ENCODE peak calls at places on chromosomes 12 and 14, in seven cellular contexts. H, F, G, Y, V, T and S are unnamed samples.

GRCh38 chr12:85462888-85463287 is 182.9 kb downstream of the ALX1 start:
- DNase-seq in H (no peak), F (no peak), G (no peak), Y (no peak), V (no peak), T (no peak), S (no peak)

GRCh38 chr12:12725086-12725955 is 8.2 kb downstream of the CDKN1B start:
- DNase-seq in H (peak; percentile 98), F (peak; percentile 98), G (peak; percentile 96), Y (peak; percentile 90), V (peak; percentile 97), T (peak; percentile 96), S (peak; percentile 99)

GRCh38 chr12:121955258-121956040 is 37.1 kb downstream of the CFAP251 start:
- DNase-seq in H (no peak), F (peak; percentile 24), G (no peak), Y (peak; percentile 67), V (no peak), T (peak; percentile 59), S (peak; percentile 56)

GRCh38 chr12:72632286-72632685 is 360.1 kb downstream of the TRHDE start:
- DNase-seq in H (no peak), F (no peak), G (no peak), Y (peak; percentile 8), V (no peak), T (no peak), S (no peak)

GRCh38 chr12:103208006-103208405 is 250.5 kb downstream of the ASCL1 start:
- DNase-seq in H (no peak), F (no peak), G (no peak), Y (no peak), V (no peak), T (no peak), S (no peak)

GRCh38 chr12:76883826-76884225 is 5.0 kb upstream of the CSRP2 start:
- DNase-seq in H (no peak), F (no peak), G (no peak), Y (no peak), V (no peak), T (no peak), S (peak; percentile 52)

GRCh38 chr12:50101663-50102062 is 2.1 kb upstream of the GPD1 start:
- DNase-seq in H (no peak), F (peak; percentile 27), G (peak; percentile 48), Y (peak; percentile 50), V (peak; percentile 62), T (no peak), S (peak; percentile 81)

GRCh38 chr12:88207921-88208640 is 66.0 kb downstream of the TMTC3 start:
- DNase-seq in H (no peak), F (no peak), G (no peak), Y (no peak), V (no peak), T (no peak), S (peak; percentile 90)

GRCh38 chr14:96117101-96117897 is 78.1 kb downstream of the C14orf132 start:
- DNase-seq in H (no peak), F (no peak), G (peak; percentile 90), Y (peak; percentile 14), V (peak; percentile 46), T (no peak), S (no peak)

GRCh38 chr12:47391566-47391965 is 311.8 kb upstream of the AMIGO2 start:
- DNase-seq in H (no peak), F (no peak), G (no peak), Y (no peak), V (no peak), T (no peak), S (no peak)

GRCh38 chr14:22630486-22630885 is 13.7 kb downstream of the OR6J1 start:
- DNase-seq in H (no peak), F (no peak), G (no peak), Y (no peak), V (no peak), T (no peak), S (peak; percentile 81)

GRCh38 chr12:100267603-100268281 is 765 bp downstream of the SCYL2 start:
- DNase-seq in H (peak; percentile 16), F (no peak), G (no peak), Y (peak; percentile 30), V (peak; percentile 52), T (no peak), S (peak; percentile 69)

GRCh38 chr14:89504084-89504483 is 87.1 kb upstream of the FOXN3 start:
- DNase-seq in H (no peak), F (no peak), G (no peak), Y (no peak), V (no peak), T (no peak), S (peak; percentile 40)

GRCh38 chr12:106223485-106224391 is 24.1 kb downstream of the CKAP4 start:
- DNase-seq in H (peak; percentile 70), F (peak; percentile 36), G (no peak), Y (peak; percentile 89), V (peak; percentile 76), T (peak; percentile 69), S (peak; percentile 74)

GRCh38 chr14:22047105-22047504 is 373.5 kb upstream of the OR4E1 start:
- DNase-seq in H (peak; percentile 64), F (no peak), G (no peak), Y (peak; percentile 34), V (peak; percentile 68), T (peak; percentile 51), S (no peak)

GRCh38 chr12:104180389-104180788 is 35.2 kb upstream of the TXNRD1 start:
- DNase-seq in H (no peak), F (no peak), G (no peak), Y (peak; percentile 22), V (no peak), T (no peak), S (no peak)

GRCh38 chr14:61379639-61380184 is 58.3 kb downstream of the PRKCH start:
- DNase-seq in H (no peak), F (no peak), G (no peak), Y (no peak), V (no peak), T (peak; percentile 10), S (no peak)

GRCh38 chr12:6765048-6765633 is 1.0 kb upstream of the PTMS start:
- DNase-seq in H (no peak), F (no peak), G (no peak), Y (peak; percentile 9), V (no peak), T (no peak), S (peak; percentile 54)

GRCh38 chr12:94187351-94187750 is 39.0 kb downstream of the PLXNC1 start:
- DNase-seq in H (no peak), F (no peak), G (no peak), Y (no peak), V (no peak), T (no peak), S (peak; percentile 23)

GRCh38 chr14:59771577-59771976 is 99.0 kb downstream of the RTN1 start:
- DNase-seq in H (no peak), F (no peak), G (no peak), Y (peak; percentile 55), V (no peak), T (no peak), S (peak; percentile 1)

GRCh38 chr12:3073438-3074255 is 3.5 kb upstream of the TSPAN9 start:
- DNase-seq in H (peak; percentile 83), F (peak; percentile 72), G (peak; percentile 67), Y (peak; percentile 87), V (peak; percentile 87), T (peak; percentile 78), S (peak; percentile 79)

GRCh38 chr12:77294016-77294415 is 228.6 kb upstream of the E2F7 start:
- DNase-seq in H (no peak), F (no peak), G (no peak), Y (peak; percentile 65), V (no peak), T (no peak), S (peak; percentile 10)

GRCh38 chr12:1130164-1130563 is 139.1 kb downstream of the ERC1 start:
- DNase-seq in H (no peak), F (peak; percentile 78), G (peak; percentile 98), Y (peak; percentile 30), V (peak; percentile 65), T (no peak), S (no peak)

GRCh38 chr14:68627868-68628604 is 164.8 kb downstream of the ZFP36L1 start:
- DNase-seq in H (no peak), F (peak; percentile 29), G (peak; percentile 72), Y (peak; percentile 28), V (peak; percentile 88), T (no peak), S (no peak)

GRCh38 chr14:90536092-90536491 is 139.3 kb downstream of the CALM1 start:
- DNase-seq in H (no peak), F (no peak), G (no peak), Y (no peak), V (no peak), T (no peak), S (peak; percentile 13)

GRCh38 chr14:105116451-105117256 is 51.4 kb upstream of the GPR132 start:
- DNase-seq in H (no peak), F (no peak), G (no peak), Y (no peak), V (no peak), T (no peak), S (no peak)

GRCh38 chr14:98458702-98459101 is 813.3 kb downstream of the BCL11B start:
- DNase-seq in H (no peak), F (no peak), G (no peak), Y (no peak), V (no peak), T (no peak), S (no peak)
- H3K9me2 ChIP-seq in H (no peaks in the 10 kb centered on the region), F (no peaks in the 10 kb centered on the region), G (no peaks in the 10 kb centered on the region), Y (no peaks in the 10 kb centered on the region), V (no peaks in the 10 kb centered on the region), T (no peaks in the 10 kb centered on the region), S (no peaks in the 10 kb centered on the region)

DNA sequence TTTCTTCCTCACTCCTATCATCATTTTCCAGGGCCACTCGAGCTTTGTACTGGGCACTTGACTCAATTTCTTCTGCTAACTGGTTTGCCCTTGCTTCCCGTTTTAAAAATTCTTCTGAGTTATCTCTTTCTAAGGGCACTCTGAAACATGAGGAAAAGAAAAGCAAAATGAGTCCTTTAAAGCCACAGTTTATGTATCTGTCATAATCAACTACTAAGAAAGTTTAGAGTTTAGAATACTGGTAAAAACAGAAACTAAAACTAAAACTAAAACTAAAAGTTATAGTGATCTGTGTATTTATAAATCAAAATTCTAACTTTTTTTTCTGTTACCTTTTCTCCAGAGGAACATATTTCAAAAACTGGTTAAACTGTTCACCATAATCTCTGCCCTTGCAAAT is 79.2 kb downstream of the ATXN2 start:
- DNase-seq in H (no peak), F (no peak), G (no peak), Y (no peak), V (no peak), T (no peak), S (no peak)
- H3K36me3 ChIP-seq in H (no peaks in the 10 kb centered on the region), F (peaks cover 34% of the 10 kb centered on the region), G (peaks cover 63% of the 10 kb centered on the region), Y (peaks cover 60% of the 10 kb centered on the region), V (peaks cover 4% of the 10 kb centered on the region), T (peaks cover 99% of the 10 kb centered on the region), S (peaks cover 94% of the 10 kb centered on the region)

DNA sequence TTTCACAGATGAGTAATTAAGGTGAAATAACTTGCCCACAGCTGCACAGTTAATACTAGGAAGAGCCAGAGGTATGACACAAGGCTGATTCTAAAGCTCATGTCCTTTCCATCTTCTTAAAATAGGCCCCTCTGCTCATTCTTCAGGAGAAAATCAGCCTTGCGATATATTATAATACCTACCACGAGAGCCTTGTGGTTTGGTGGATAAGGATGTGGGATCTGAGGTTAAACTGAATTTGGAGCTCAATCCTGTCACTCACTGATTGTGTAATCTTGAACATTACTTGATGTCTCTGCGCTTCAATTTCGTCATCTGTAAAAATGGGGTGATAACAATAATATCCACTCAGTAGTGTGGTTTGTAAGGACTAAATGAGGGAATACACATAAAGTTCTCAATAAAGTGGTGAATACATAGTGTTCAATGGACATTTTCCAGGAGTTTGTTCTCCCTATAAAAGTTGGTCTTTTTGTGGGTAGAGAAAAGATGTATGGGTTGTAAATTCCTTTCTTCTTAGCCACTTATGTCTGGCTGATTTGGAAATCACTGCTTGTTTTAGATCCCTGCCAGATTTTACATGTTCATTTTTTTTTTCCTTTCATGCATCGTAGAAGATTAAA is 25.1 kb upstream of the ATP2B1 start:
- DNase-seq in H (no peak), F (no peak), G (peak; percentile 77), Y (peak; percentile 93), V (peak; percentile 14), T (no peak), S (peak; percentile 89)
- H3K9me2 ChIP-seq in H (no peaks in the 10 kb centered on the region), F (no peaks in the 10 kb centered on the region), G (no peaks in the 10 kb centered on the region), Y (no peaks in the 10 kb centered on the region), V (no peaks in the 10 kb centered on the region), T (no peaks in the 10 kb centered on the region), S (no peaks in the 10 kb centered on the region)

GRCh38 chr14:31154956-31155355 is 52.6 kb downstream of the HECTD1 start:
- DNase-seq in H (no peak), F (peak; percentile 34), G (no peak), Y (peak; percentile 25), V (no peak), T (no peak), S (peak; percentile 63)
- H3K36me3 ChIP-seq in H (no peaks in the 10 kb centered on the region), F (no peaks in the 10 kb centered on the region), G (no peaks in the 10 kb centered on the region), Y (peaks cover 31% of the 10 kb centered on the region), V (no peaks in the 10 kb centered on the region), T (peaks cover 78% of the 10 kb centered on the region), S (peaks cover 31% of the 10 kb centered on the region)